ENCODE peak calls at places on chromosomes 6 and 20, in nine cellular contexts. Z is AG04450; T is GM06990; U is ascending aorta; J is heart left ventricle; Q is astrocyte of the spinal cord; L is AG09319; W is CD8-positive, alpha-beta T cell; S is CD4-positive, alpha-beta T cell. B is an unnamed sample.

GRCh38 chr20:63054695-63055240 is 48.0 kb upstream of the BHLHE23 start:
- DNase-seq in Q (no peak), S (no peak), Z (no peak), T (no peak), U (peak; percentile 44), L (no peak), W (no peak), J (peak; percentile 39), B (no peak)

GRCh38 chr6:123945386-123945785 is 141.7 kb downstream of the NKAIN2 start:
- DNase-seq in T (no peak), S (no peak), U (no peak), W (no peak), Q (no peak), Z (no peak), J (no peak), L (no peak), B (no peak)

GRCh38 chr20:53365676-53366075 is 228.0 kb downstream of the ZNF217 start:
- DNase-seq in S (no peak), W (no peak), T (no peak), Q (no peak), Z (no peak), J (no peak), L (no peak), U (no peak), B (no peak)

GRCh38 chr20:31951530-31952453 is at the start of gene PDRG1:
- DNase-seq in Z (peak; percentile 93), S (peak; percentile 97), L (peak; percentile 89), W (peak; percentile 97), Q (peak; percentile 97), J (peak; percentile 98), T (peak; percentile 95), U (peak; percentile 97), B (peak; percentile 100)

GRCh38 chr20:56928007-56928406 is 298.9 kb downstream of the TFAP2C start:
- DNase-seq in Z (no peak), L (no peak), S (no peak), U (no peak), Q (no peak), T (no peak), W (no peak), J (no peak), B (no peak)

GRCh38 chr6:122248844-122249243 is 150.6 kb upstream of the HSF2 start:
- DNase-seq in J (no peak), U (no peak), T (no peak), Z (no peak), Q (no peak), S (no peak), W (no peak), L (no peak), B (no peak)

GRCh38 chr20:50930139-50931047 is 844 bp downstream of the ADNP start:
- DNase-seq in W (peak; percentile 20), Z (no peak), S (no peak), T (peak; percentile 47), L (no peak), J (peak; percentile 68), U (peak; percentile 66), Q (no peak), B (no peak)

GRCh38 chr6:123352279-123352678 is 284.5 kb downstream of the TRDN start:
- DNase-seq in S (no peak), U (no peak), Z (no peak), J (no peak), T (no peak), L (no peak), W (no peak), Q (no peak), B (no peak)

GRCh38 chr6:26571592-26572296 is 25.0 kb upstream of the ABT1 start:
- DNase-seq in U (no peak), W (no peak), L (peak; percentile 79), T (peak; percentile 68), J (no peak), Z (peak; percentile 75), S (no peak), Q (peak; percentile 89), B (no peak)

GRCh38 chr20:55103188-55103587 is 627.8 kb downstream of the DOK5 start:
- DNase-seq in L (no peak), S (no peak), T (no peak), Q (no peak), Z (no peak), W (no peak), U (no peak), J (no peak), B (no peak)

GRCh38 chr20:48383252-48383651 is 444.5 kb downstream of the PREX1 start:
- DNase-seq in J (no peak), Q (no peak), U (no peak), L (no peak), S (no peak), T (no peak), Z (no peak), W (no peak), B (no peak)

GRCh38 chr6:3795836-3796395 is 44.4 kb upstream of the PXDC1 start:
- DNase-seq in S (no peak), Z (no peak), W (no peak), T (no peak), U (no peak), Q (no peak), L (no peak), J (no peak), B (no peak)

GRCh38 chr6:12576389-12576788 is 140.2 kb upstream of the PHACTR1 start:
- DNase-seq in J (no peak), U (no peak), L (peak; percentile 30), T (no peak), Q (peak; percentile 46), Z (no peak), W (no peak), S (no peak), B (no peak)

GRCh38 chr20:32626859-32627636 is 41.9 kb upstream of the NOL4L start:
- DNase-seq in J (no peak), U (no peak), Z (no peak), T (peak; percentile 37), S (peak; percentile 7), W (no peak), L (no peak), Q (no peak), B (no peak)

GRCh38 chr20:33285861-33286495 is 3.0 kb downstream of the BPIFB1 start:
- DNase-seq in Z (no peak), W (no peak), J (no peak), U (no peak), T (no peak), S (no peak), Q (no peak), L (no peak), B (no peak)

GRCh38 chr20:32201977-32202363 is 5.6 kb downstream of the PLAGL2 start:
- DNase-seq in L (no peak), J (no peak), T (no peak), Z (no peak), W (no peak), Q (no peak), U (no peak), S (no peak), B (no peak)

GRCh38 chr6:65231616-65232015 is 475.4 kb downstream of the EYS start:
- DNase-seq in U (no peak), Z (no peak), Q (no peak), S (no peak), W (no peak), J (no peak), L (no peak), T (no peak), B (no peak)

GRCh38 chr6:4319992-4320683 is 184.8 kb upstream of the ECI2 start:
- DNase-seq in U (no peak), Z (no peak), W (no peak), L (no peak), Q (peak; percentile 36), T (no peak), S (no peak), J (no peak), B (no peak)

DNA sequence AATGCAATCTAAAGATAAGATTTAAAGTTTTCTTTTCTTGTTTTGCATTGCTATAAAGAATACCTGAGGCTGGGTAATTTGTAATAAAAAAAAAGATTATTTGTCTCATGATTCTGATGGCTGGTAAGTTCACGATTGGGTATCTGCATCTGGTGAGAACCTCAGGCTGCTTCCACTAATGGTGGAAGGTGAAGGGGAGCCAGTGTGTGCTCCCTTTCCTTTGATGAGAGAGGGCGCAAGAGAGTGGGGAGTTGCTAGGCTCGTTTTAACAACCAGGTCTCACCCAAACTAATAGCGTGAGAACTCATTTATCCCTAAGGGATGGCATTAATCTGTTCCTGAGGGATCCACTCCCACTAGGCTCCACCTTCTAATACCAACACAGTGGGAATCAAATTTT is 353.2 kb downstream of the BTBD3 start:
- DNase-seq in U (no peak), T (no peak), W (no peak), L (no peak), J (no peak), Q (no peak), S (no peak), Z (no peak), B (no peak)
- TF ChIP-seq CTCF in U (no peak), T (no peak), W (no peak), L (no peak), J (no peak), Q (no peak), S (no peak), Z (no peak), B (no peak)

GRCh38 chr6:88561034-88561973 is 395.2 kb upstream of the CNR1 start:
- DNase-seq in Z (no peak), T (no peak), U (no peak), S (no peak), Q (no peak), L (no peak), W (no peak), J (no peak), B (no peak)
- TF ChIP-seq CTCF in Z (no peak), T (no peak), U (no peak), S (no peak), Q (no peak), L (no peak), W (no peak), J (no peak), B (no peak)

DNA sequence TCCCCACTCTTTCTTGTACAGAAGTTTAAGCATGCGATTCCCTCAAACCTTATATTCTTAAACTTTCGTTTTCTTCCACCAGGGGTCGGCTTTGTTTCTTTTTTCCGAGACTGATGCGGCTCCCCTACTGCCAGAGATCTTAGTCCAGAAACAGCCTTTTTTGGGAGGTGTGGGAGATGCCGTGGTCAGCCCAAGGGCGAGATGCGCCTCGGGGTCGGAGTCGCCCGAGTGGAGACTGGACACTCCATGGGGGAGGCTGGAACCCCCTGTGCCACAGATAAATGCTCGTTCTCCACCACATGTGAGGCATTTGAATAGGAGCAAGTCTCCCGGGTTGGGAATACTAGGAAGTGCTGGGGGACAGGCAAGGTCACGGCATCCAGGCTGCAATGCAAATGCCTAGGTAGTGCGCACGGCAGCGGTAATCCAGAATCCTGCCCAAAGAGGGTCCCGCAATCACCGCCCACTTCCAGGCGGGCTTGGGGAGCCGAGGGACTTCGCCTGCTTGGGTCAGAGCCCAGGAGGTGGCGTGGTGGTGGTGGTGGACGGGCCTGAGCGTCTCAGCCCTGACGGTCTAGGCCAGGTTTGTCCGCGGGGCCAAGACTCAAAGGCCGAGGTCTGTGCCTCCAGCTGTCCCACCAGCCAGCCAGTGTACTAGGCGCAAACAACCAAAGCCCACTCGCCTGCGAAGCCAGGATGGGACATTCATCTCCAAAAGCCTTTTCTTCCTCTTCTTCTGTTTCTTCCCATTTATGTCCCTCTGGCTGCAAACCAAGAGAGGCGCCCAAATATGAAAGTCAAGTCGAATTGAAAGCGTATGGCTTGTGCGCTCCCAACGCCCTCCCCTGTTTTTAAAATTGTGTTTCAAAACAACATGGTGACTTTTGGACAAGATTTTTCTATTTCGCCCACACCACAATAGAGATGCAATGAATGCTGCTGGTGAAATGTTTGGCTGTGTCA is 39.3 kb upstream of the OSTM1 start:
- DNase-seq in U (no peak), T (peak; percentile 24), L (no peak), S (no peak), Z (peak; percentile 8), J (peak; percentile 67), Q (peak; percentile 69), W (no peak), B (no peak)
- TF ChIP-seq CTCF in U (peak; percentile 40), T (peak; percentile 37), L (peak; percentile 55), S (no peak), Z (peak; percentile 65), J (peak; percentile 63), Q (peak; percentile 53), W (peak; percentile 50), B (peak; percentile 79)

GRCh38 chr6:42338573-42339218 is 113.0 kb downstream of the TRERF1 start:
- DNase-seq in L (peak; percentile 91), U (no peak), W (no peak), S (no peak), J (no peak), Q (peak; percentile 98), T (no peak), Z (peak; percentile 95), B (no peak)
- TF ChIP-seq CTCF in L (no peak), U (no peak), W (no peak), S (no peak), J (no peak), Q (peak; percentile 8), T (no peak), Z (peak; percentile 42), B (no peak)